ENCODE peak calls at places on chromosomes 11 and 22, in six cellular contexts. T is fibroblast of pulmonary artery, R is upper lobe of right lung, A is left ventricle myocardium inferior, F is lower lobe of right lung, C is Peyer's patch. Y is an unnamed sample.

GRCh38 chr22:42001127-42001526 is 2.5 kb downstream of the WBP2NL start:
- DNase-seq in T (peak), R (no peak), A (no peak), F (no peak), C (no peak), Y (no peak)

GRCh38 chr11:107198490-107199007 is 180.3 kb upstream of the GUCY1A2 start:
- DNase-seq in T (no peak), R (no peak), A (no peak), F (no peak), C (no peak), Y (no peak)

GRCh38 chr11:326842-327580 is 6.4 kb upstream of the IFITM3 start:
- DNase-seq in T (peak), R (peak), A (peak), F (peak), C (peak), Y (no peak)

GRCh38 chr11:84558085-84558905 is 1068.8 kb downstream of the DLG2 start:
- DNase-seq in T (peak), R (no peak), A (no peak), F (no peak), C (peak), Y (peak)

GRCh38 chr11:116960916-116961315 is 123.5 kb upstream of the APOA1 start:
- DNase-seq in T (peak), R (no peak), A (no peak), F (no peak), C (no peak), Y (peak)

GRCh38 chr11:110947100-110947499 is 234.9 kb upstream of the ARHGAP20 start:
- DNase-seq in T (no peak), R (no peak), A (peak), F (no peak), C (no peak), Y (no peak)

GRCh38 chr11:102846292-102846691 is 2.9 kb upstream of the MMP3 start:
- DNase-seq in T (no peak), R (no peak), A (no peak), F (no peak), C (no peak), Y (no peak)

GRCh38 chr11:134505125-134505524 is 93.1 kb upstream of the B3GAT1 start:
- DNase-seq in T (no peak), R (no peak), A (no peak), F (no peak), C (peak), Y (no peak)

GRCh38 chr22:25077964-25078363 is 121.7 kb upstream of the CRYBB3 start:
- DNase-seq in T (no peak), R (no peak), A (no peak), F (no peak), C (no peak), Y (no peak)

GRCh38 chr22:27514612-27515011 is 286.9 kb downstream of the MN1 start:
- DNase-seq in T (no peak), R (no peak), A (no peak), F (no peak), C (no peak), Y (no peak)

GRCh38 chr11:44627911-44628729 is 62.7 kb downstream of the CD82 start:
- DNase-seq in T (peak), R (peak), A (peak), F (peak), C (peak), Y (peak)

GRCh38 chr22:30298005-30298701 is 8.8 kb upstream of the CASTOR1 start:
- DNase-seq in T (no peak), R (peak), A (no peak), F (peak), C (no peak), Y (no peak)

GRCh38 chr11:122394326-122394725 is 261.2 kb upstream of the UBASH3B start:
- DNase-seq in T (no peak), R (no peak), A (no peak), F (no peak), C (no peak), Y (no peak)

GRCh38 chr11:47409440-47410403 is 1.3 kb downstream of the SLC39A13 start:
- DNase-seq in T (no peak), R (no peak), A (no peak), F (no peak), C (no peak), Y (no peak)

GRCh38 chr11:19426022-19426718 is 185.4 kb upstream of the E2F8 start:
- DNase-seq in T (no peak), R (no peak), A (no peak), F (no peak), C (no peak), Y (no peak)

GRCh38 chr22:22692707-22693530 is 48.5 kb downstream of the GGTLC2 start:
- DNase-seq in T (peak), R (no peak), A (no peak), F (no peak), C (peak), Y (no peak)

GRCh38 chr11:121524233-121524631 is 71.5 kb upstream of the SORL1-AS1 start:
- DNase-seq in T (no peak), R (no peak), A (no peak), F (no peak), C (no peak), Y (no peak)

GRCh38 chr11:2687782-2688191 is 12.0 kb downstream of the KCNQ1OT1 start:
- DNase-seq in T (no peak), R (peak), A (no peak), F (no peak), C (peak), Y (no peak)

GRCh38 chr11:414333-414857 is 404 bp downstream of the SIGIRR start:
- DNase-seq in T (no peak), R (no peak), A (no peak), F (no peak), C (peak), Y (no peak)

GRCh38 chr11:2998073-2998850 is 6.1 kb upstream of the NAP1L4 start:
- DNase-seq in T (no peak), R (no peak), A (no peak), F (no peak), C (peak), Y (no peak)

GRCh38 chr11:21104641-21105040 is 435.3 kb downstream of the NELL1 start:
- DNase-seq in T (no peak), R (no peak), A (no peak), F (no peak), C (no peak), Y (no peak)

GRCh38 chr22:19715286-19715939 is 1.1 kb downstream of the SEPTIN5 start:
- DNase-seq in T (no peak), R (no peak), A (peak), F (no peak), C (no peak), Y (no peak)

GRCh38 chr11:76623171-76623883 is 47.2 kb downstream of the LRRC32 start:
- DNase-seq in T (peak), R (no peak), A (no peak), F (no peak), C (peak), Y (no peak)

GRCh38 chr11:73141031-73141308 is 1.1 kb downstream of the FCHSD2 start:
- DNase-seq in T (peak), R (no peak), A (peak), F (peak), C (peak), Y (no peak)

GRCh38 chr11:104033134-104033533 is 3.3 kb upstream of the DDI1 start:
- DNase-seq in T (peak), R (no peak), A (no peak), F (no peak), C (no peak), Y (peak)

GRCh38 chr11:87306260-87306861 is 268.6 kb downstream of the TMEM135 start:
- DNase-seq in T (peak), R (no peak), A (no peak), F (no peak), C (no peak), Y (no peak)

GRCh38 chr11:125140251-125140650 is 24.3 kb upstream of the PKNOX2 start:
- DNase-seq in T (no peak), R (no peak), A (no peak), F (no peak), C (no peak), Y (no peak)

GRCh38 chr11:1172729-1173117 is 15.0 kb downstream of the MUC5AC start:
- DNase-seq in T (no peak), R (no peak), A (no peak), F (no peak), C (no peak), Y (no peak)

GRCh38 chr11:107215006-107215405 is 196.7 kb upstream of the GUCY1A2 start:
- DNase-seq in T (no peak), R (no peak), A (no peak), F (no peak), C (no peak), Y (no peak)

GRCh38 chr22:24592144-24592845 is 578 bp downstream of the LRRC75B start:
- DNase-seq in T (no peak), R (no peak), A (no peak), F (no peak), C (no peak), Y (no peak)

GRCh38 chr11:67281552-67282150 is 7.5 kb upstream of the ANKRD13D start:
- DNase-seq in T (no peak), R (peak), A (no peak), F (peak), C (peak), Y (no peak)

GRCh38 chr22:38006906-38007305 is 22.6 kb upstream of the SOX10 start:
- DNase-seq in T (no peak), R (no peak), A (no peak), F (no peak), C (no peak), Y (no peak)

GRCh38 chr22:45318168-45318557 is 8.4 kb downstream of the FAM118A start:
- DNase-seq in T (peak), R (peak), A (peak), F (peak), C (peak), Y (peak)

GRCh38 chr22:45317551-45318167 is 7.9 kb downstream of the FAM118A start:
- DNase-seq in T (peak), R (no peak), A (peak), F (no peak), C (peak), Y (no peak)

GRCh38 chr22:45320326-45320976 is 10.7 kb downstream of the FAM118A start:
- DNase-seq in T (no peak), R (no peak), A (no peak), F (no peak), C (no peak), Y (no peak)

GRCh38 chr22:45319319-45319675 is 9.6 kb downstream of the FAM118A start:
- DNase-seq in T (peak), R (no peak), A (peak), F (no peak), C (no peak), Y (peak)

GRCh38 chr22:45318558-45319318 is 9.0 kb downstream of the FAM118A start:
- DNase-seq in T (peak), R (no peak), A (no peak), F (no peak), C (peak), Y (no peak)
- H3K4me3 ChIP-seq in T (peak), R (no peak), A (peak), F (no peak), C (peak), Y (no peak)

GRCh38 chr11:46366260-46366659 is 15.2 kb upstream of the MDK start:
- DNase-seq in T (no peak), R (no peak), A (no peak), F (peak), C (no peak), Y (no peak)

GRCh38 chr11:46367916-46368267 is 13.6 kb upstream of the MDK start:
- DNase-seq in T (no peak), R (no peak), A (no peak), F (no peak), C (no peak), Y (no peak)

GRCh38 chr11:46366661-46367161 is 14.8 kb upstream of the MDK start:
- DNase-seq in T (no peak), R (no peak), A (no peak), F (no peak), C (no peak), Y (no peak)

GRCh38 chr11:46369458-46370152 is 11.9 kb upstream of the MDK start:
- DNase-seq in T (peak), R (no peak), A (no peak), F (no peak), C (peak), Y (peak)

DNA sequence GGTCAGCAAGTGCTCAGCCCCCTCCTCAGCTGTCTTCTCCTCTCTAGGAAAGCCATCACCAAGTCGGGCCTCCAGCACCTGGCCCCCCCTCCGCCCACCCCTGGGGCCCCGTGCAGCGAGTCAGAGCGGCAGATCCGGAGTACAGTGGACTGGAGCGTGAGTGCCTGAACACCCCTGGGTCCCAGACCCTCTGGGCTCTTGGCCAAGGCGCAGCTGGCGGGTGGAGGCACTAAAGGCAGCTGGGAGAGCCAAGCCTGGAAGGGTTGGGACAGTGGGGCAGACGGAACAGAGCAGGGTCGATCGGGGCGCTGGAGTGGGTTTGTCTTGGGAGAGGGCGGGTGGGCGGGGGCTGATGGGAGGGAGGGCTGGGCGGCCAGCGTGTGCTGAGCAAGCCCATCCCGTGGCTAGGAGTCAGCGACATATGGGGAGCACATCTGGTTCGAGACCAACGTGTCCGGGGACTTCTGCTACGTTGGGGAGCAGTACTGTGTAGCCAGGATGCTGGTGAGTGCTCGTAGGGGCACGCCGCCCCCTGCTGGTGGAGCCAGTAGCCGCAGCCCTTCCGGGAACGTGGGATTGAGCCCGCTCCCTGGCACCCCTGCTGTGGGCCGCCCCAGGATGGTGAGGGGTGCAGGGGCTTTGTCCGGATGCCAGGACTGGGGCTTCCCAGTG is 14.1 kb upstream of the MDK start:
- DNase-seq in T (peak), R (peak), A (peak), F (peak), C (peak), Y (no peak)
- TF ChIP-seq CTCF in T (peak), R (peak), A (peak), F (peak), C (peak), Y (peak)

GRCh38 chr22:43800970-43801369 is 11.1 kb downstream of the EFCAB6 start:
- DNase-seq in T (no peak), R (no peak), A (no peak), F (no peak), C (no peak), Y (no peak)
- H3K4me3 ChIP-seq in T (no peak), R (no peak), A (no peak), F (no peak), C (no peak), Y (no peak)

DNA sequence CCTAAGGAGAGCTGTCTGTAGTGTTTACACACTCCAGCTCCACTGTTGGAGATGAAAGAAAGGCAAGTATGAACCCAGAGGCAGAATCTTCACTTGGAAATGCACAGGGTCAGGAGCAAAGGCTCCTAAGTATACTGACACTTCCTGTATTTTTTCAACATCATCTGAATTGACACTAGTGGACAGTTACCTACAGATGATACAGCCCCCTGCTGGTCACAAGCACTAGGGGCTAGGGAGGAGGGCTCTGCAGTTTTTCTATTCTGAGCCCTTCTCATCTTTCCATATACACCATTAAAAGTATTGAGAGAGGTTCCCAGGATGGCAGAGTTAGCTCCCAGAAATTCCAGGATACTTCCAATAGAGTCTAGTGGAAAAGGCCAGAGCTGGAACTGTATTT is 290.3 kb upstream of the API5 start:
- DNase-seq in T (no peak), R (no peak), A (no peak), F (no peak), C (no peak), Y (no peak)
- TF ChIP-seq CTCF in T (no peak), R (no peak), A (peak), F (no peak), C (peak), Y (no peak)

GRCh38 chr11:128860571-128861361 is 6.3 kb downstream of the KCNJ1 start:
- DNase-seq in T (no peak), R (no peak), A (no peak), F (no peak), C (no peak), Y (no peak)

GRCh38 chr11:128865490-128865889 is 1.6 kb downstream of the KCNJ1 start:
- DNase-seq in T (no peak), R (no peak), A (no peak), F (no peak), C (peak), Y (no peak)

GRCh38 chr11:128859563-128860441 is 7.3 kb downstream of the KCNJ1 start:
- DNase-seq in T (peak), R (peak), A (peak), F (peak), C (peak), Y (no peak)

GRCh38 chr11:128862913-128863660 is 4.0 kb downstream of the KCNJ1 start:
- DNase-seq in T (peak), R (no peak), A (no peak), F (no peak), C (peak), Y (peak)

DNA sequence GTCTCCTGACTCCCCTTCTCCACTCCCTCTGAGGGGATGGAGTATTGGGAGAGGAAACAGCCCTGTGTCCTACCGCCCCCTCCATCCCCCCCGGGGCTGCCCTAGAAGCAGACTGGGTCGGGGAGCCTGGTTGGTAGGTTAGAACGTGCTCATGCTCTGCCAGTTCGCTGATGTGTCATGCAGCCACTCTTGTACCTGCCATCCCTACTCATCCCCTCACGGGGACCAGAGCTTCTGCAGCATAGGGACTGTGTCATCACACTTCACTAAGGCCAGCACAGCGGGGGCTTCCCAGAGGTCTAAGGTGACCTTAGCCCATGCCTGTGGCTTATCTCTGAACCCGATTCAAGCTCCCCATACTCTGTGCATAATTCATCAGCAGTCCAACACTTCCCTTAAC is 4.7 kb downstream of the KCNJ1 start:
- DNase-seq in T (no peak), R (no peak), A (no peak), F (no peak), C (peak), Y (no peak)
- H3K4me3 ChIP-seq in T (no peak), R (no peak), A (no peak), F (no peak), C (no peak), Y (no peak)

Y was measured in astrocyte of the cerebellum.